ENCODE peak calls at places on chromosomes 4 and X, in four cellular contexts. O is HCT116; N is stimulated activated naive B cell treated with anti-CD40 and anti-IgM and Interleukin-4, amounts not matched to agents 10 μg/mL and 1 μg/mL and 100 μg/mL, for 72 hours; E is H7. T is an unnamed sample.

GRCh38 chrX:138018145-138018799 is 452.3 kb downstream of the ZIC3 start:
- DNase-seq in N (no peak), E (no peak), O (no peak), T (peak)

GRCh38 chrX:68186552-68187262 is 246.6 kb downstream of the OPHN1 start:
- DNase-seq in O (no peak), N (no peak), E (no peak), T (no peak)

GRCh38 chr4:48693856-48694574 is 86.1 kb downstream of the FRYL start:
- DNase-seq in N (no peak), E (peak), O (no peak), T (no peak)

GRCh38 chr4:17097369-17097768 is 198.9 kb upstream of the LDB2 start:
- DNase-seq in N (no peak), O (no peak), E (no peak), T (no peak)

GRCh38 chr4:106601519-106601918 is 232.9 kb upstream of the GIMD1 start:
- DNase-seq in O (no peak), E (no peak), N (no peak), T (no peak)

GRCh38 chr4:39698424-39699009 is 581 bp downstream of the UBE2K start:
- DNase-seq in E (peak), N (no peak), O (no peak), T (peak)

GRCh38 chrX:154333116-154333515 is 37.5 kb downstream of the TKTL1 start:
- DNase-seq in N (no peak), E (no peak), O (no peak), T (no peak)

GRCh38 chr4:89379541-89380035 is 72.0 kb upstream of the GPRIN3 start:
- DNase-seq in O (no peak), E (no peak), N (no peak), T (no peak)

GRCh38 chrX:143873343-143873742 is 10.5 kb upstream of the UBE2NL start:
- DNase-seq in O (no peak), E (no peak), N (no peak), T (no peak)

GRCh38 chr4:146522862-146523205 is 1.1 kb upstream of the SLC10A7 start:
- DNase-seq in N (no peak), O (no peak), E (no peak), T (no peak)

GRCh38 chrX:149962859-149963757 is 24.8 kb upstream of the EOLA2 start:
- DNase-seq in O (peak), N (peak), E (peak), T (peak)

GRCh38 chr4:4673070-4673469 is 131.2 kb upstream of the STX18 start:
- DNase-seq in O (peak), E (peak), N (no peak), T (peak)

GRCh38 chr4:163548481-163549243 is 54.2 kb downstream of the TMA16 start:
- DNase-seq in O (no peak), N (no peak), E (peak), T (peak)

GRCh38 chr4:125315571-125316390 is 1.0 kb downstream of the FAT4 start:
- DNase-seq in E (peak), O (no peak), N (no peak), T (peak)

GRCh38 chr4:71992571-71992970 is 39.2 kb upstream of the NPFFR2 start:
- DNase-seq in N (no peak), O (no peak), E (no peak), T (no peak)

GRCh38 chr4:6689506-6689960 is 4.1 kb upstream of the S100P start:
- DNase-seq in O (no peak), N (no peak), E (no peak), T (no peak)

GRCh38 chr4:182190306-182190705 is 52.9 kb upstream of the TENM3 start:
- DNase-seq in E (no peak), O (no peak), N (no peak), T (no peak)

GRCh38 chrX:39576081-39576701 is 521.6 kb downstream of the BCOR start:
- DNase-seq in O (no peak), N (no peak), E (peak), T (peak)

GRCh38 chrX:17617794-17618193 is 119.5 kb upstream of the SCML1 start:
- DNase-seq in E (no peak), N (no peak), O (no peak), T (no peak)

GRCh38 chrX:42246814-42247213 is 323.5 kb upstream of the CASK start:
- DNase-seq in E (no peak), O (no peak), N (no peak), T (no peak)

GRCh38 chrX:4547218-4547836 is 833.9 kb upstream of the PRKX start:
- DNase-seq in E (peak), N (peak), O (peak), T (peak)

T was measured in NCI-H146.